ENCODE peak calls at places on chromosomes 6 and 20, in four cellular contexts. C is K562, K is suprapubic skin, E is tibial nerve. Y is an unnamed sample.

GRCh38 chr6:68679399-68679798 is 44.3 kb downstream of the ADGRB3 start:
- DNase-seq in C (no peak), K (no peak), E (no peak), Y (no peak)

GRCh38 chr20:49445176-49445575 is 37.3 kb downstream of the KCNB1 start:
- DNase-seq in C (no peak), K (no peak), E (no peak), Y (peak; percentile 49)

GRCh38 chr20:23652371-23652770 is 14.6 kb upstream of the CST3 start:
- DNase-seq in C (no peak), K (no peak), E (no peak), Y (no peak)

GRCh38 chr6:131923356-131923755 is 27.8 kb downstream of the CCN2 start:
- DNase-seq in C (peak; percentile 58), K (no peak), E (peak; percentile 32), Y (no peak)

GRCh38 chr20:21096321-21097043 is 9.7 kb downstream of the LINC00237 start:
- DNase-seq in C (peak; percentile 13), K (no peak), E (no peak), Y (peak; percentile 82)

GRCh38 chr6:109561844-109562243 is 78.8 kb upstream of the ZBTB24 start:
- DNase-seq in C (no peak), K (no peak), E (no peak), Y (no peak)

GRCh38 chr6:78810146-78810545 is 57.2 kb upstream of the IRAK1BP1 start:
- DNase-seq in C (no peak), K (no peak), E (no peak), Y (peak; percentile 7)

GRCh38 chr20:51508780-51509179 is 33.7 kb downstream of the NFATC2 start:
- DNase-seq in C (no peak), K (no peak), E (no peak), Y (no peak)

GRCh38 chr20:34084227-34084923 is 27.7 kb downstream of the EIF2S2 start:
- DNase-seq in C (no peak), K (no peak), E (no peak), Y (no peak)

GRCh38 chr20:34083137-34083536 is 28.9 kb downstream of the EIF2S2 start:
- DNase-seq in C (peak; percentile 52), K (peak; percentile 72), E (peak; percentile 41), Y (peak; percentile 98)

GRCh38 chr20:34083781-34084180 is 28.3 kb downstream of the EIF2S2 start:
- DNase-seq in C (no peak), K (no peak), E (no peak), Y (no peak)

GRCh38 chr20:34088305-34088870 is 23.7 kb downstream of the EIF2S2 start:
- DNase-seq in C (no peak), K (no peak), E (no peak), Y (no peak)

GRCh38 chr20:34085544-34086040 is 26.5 kb downstream of the EIF2S2 start:
- DNase-seq in C (peak; percentile 52), K (no peak), E (no peak), Y (no peak)
- TF ChIP-seq POLR2A in C (peak; percentile 56), K (no peak), E (no peak), Y (no peak)

GRCh38 chr20:62837790-62838458 is 21.1 kb downstream of the COL9A3 start:
- DNase-seq in C (no peak), K (peak; percentile 86), E (peak; percentile 63), Y (no peak)
- TF ChIP-seq POLR2A in C (no peak), K (no peak), E (no peak), Y (no peak)

GRCh38 chr6:53544500-53545308 is at the start of gene GCLC:
- DNase-seq in C (peak; percentile 89), K (peak; percentile 95), E (peak; percentile 90), Y (peak; percentile 87)

GRCh38 chr6:53546256-53546655 is 1.4 kb upstream of the GCLC start:
- DNase-seq in C (no peak), K (no peak), E (no peak), Y (no peak)

GRCh38 chr6:53544050-53544499 is 826 bp downstream of the GCLC start:
- DNase-seq in C (no peak), K (no peak), E (no peak), Y (no peak)

GRCh38 chr6:53547166-53547814 is 2.4 kb upstream of the GCLC start:
- DNase-seq in C (no peak), K (no peak), E (no peak), Y (no peak)

DNA sequence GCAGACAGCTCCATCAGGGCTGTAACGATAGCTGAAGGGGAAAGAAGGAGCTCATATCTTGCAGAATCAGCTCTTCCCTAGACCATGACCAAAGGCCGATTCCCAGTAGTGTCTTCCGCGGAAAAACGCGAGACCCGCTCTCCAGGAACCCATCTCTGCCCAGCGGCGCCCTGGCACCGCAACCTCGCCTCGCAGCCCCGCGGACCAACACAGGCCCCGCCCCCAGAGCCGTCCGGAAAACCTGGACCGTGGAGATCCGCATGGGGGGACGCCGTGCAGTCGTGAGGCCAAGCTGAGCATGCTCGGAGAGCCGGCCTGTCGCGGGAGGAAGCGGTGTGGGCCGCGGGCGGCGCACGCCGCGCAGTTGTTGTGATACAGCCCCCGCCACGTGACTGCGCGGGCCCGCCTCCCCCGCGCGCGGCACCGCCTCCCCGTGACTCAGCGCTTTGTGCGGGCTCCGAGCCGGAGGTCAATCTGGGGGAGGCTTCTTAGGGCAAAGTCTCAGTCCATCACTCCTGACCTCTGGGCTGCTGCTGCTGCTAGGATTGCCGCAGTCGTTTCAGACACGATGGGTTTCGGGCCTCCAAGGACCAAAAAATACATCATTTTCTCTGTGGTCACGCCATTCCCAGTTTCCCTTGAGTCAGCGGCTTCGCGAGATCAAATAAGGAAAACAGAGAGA is 3.1 kb upstream of the GCLC start:
- DNase-seq in C (peak; percentile 94), K (peak; percentile 98), E (peak; percentile 95), Y (peak; percentile 98)
- TF ChIP-seq POLR2A in C (no peak), K (no peak), E (peak; percentile 79), Y (peak; percentile 65)

GRCh38 chr6:42025790-42026311 is 24.5 kb upstream of the TAF8 start:
- DNase-seq in C (no peak), K (no peak), E (no peak), Y (no peak)
- TF ChIP-seq POLR2A in C (no peak), K (no peak), E (no peak), Y (no peak)

DNA sequence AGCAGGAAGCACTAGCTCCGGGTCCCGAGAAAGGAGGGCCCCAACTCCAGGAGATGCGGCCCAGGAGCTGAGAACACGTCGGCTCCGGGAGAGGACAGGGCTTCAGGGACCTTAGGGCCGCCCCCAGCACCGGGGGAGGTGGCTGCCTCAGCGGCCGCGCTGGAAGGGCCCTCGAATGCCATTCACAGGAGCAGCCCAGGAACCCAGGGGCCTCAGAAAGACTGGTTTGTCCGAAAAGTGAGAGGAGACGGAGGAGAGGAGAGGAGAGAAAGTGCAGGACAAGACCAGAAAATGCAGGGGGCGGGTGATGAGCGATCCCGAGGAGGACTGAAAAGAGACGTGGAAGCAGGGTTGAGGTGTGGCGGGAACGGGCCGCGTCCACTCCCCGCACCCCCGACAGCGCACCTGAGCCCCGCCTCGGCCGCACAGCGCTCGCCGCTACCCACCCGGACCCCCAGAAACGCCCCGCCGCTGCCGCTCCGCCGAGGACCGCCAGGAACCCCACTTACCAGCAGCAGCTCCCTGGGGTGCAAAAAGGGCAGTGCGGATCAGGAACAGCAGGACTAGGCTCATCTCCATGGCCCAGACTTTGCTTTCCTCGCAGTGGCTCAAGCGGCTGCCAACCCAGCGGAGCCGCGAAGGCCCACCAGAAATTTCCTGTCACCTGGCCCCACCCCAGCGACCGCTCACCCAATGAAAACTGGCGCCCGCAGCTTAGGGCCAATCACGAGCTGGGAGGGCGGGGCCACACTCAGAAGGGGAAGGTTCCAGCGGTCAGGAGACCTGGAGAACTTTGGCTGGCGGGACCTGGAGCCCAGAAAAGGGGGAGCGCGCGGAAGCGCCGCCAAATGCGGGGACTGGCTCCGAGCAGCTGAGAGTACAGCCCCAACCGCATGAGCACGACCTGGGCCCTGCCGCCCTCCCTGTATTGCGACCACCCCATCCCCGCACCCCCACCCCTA is 25.4 kb downstream of the HLA-F start:
- DNase-seq in C (peak; percentile 98), K (peak; percentile 95), E (peak; percentile 95), Y (peak; percentile 87)
- TF ChIP-seq POLR2A in C (peak; percentile 71), K (no peak), E (peak; percentile 59), Y (peak; percentile 49)

Y was measured in H54.